ENCODE peak calls at places on chromosomes 13 and 19, in ten cellular contexts. One of them, this sample, is unnamed.

GRCh38 chr13:44331912-44332840 is 41.4 kb upstream of the SERP2 start:
- DNase-seq in ascending aorta: peak
- DNase-seq in cardiac fibroblast: peak
- DNase-seq in activated T-helper 1 cell treated with anti-CD3 and anti-CD28 coated beads, Interleukin-2, amount 50 U/mL, for 16 hours: no peak
- DNase-seq in activated T-cell treated with anti-CD3 and anti-CD28 coated beads, Interleukin-2, amount 50 U/mL, for 4 hours: no peak
- DNase-seq in HL-60: no peak
- DNase-seq in GM12865: no peak
- DNase-seq in omental fat pad: peak
- DNase-seq in NCI-H2107: no peak
- DNase-seq in left ventricle myocardium inferior: peak
- DNase-seq in this sample: no peak

GRCh38 chr19:42276821-42277220 is 7.8 kb downstream of the CIC start:
- DNase-seq in ascending aorta: no peak
- DNase-seq in cardiac fibroblast: no peak
- DNase-seq in activated T-helper 1 cell treated with anti-CD3 and anti-CD28 coated beads, Interleukin-2, amount 50 U/mL, for 16 hours: no peak
- DNase-seq in activated T-cell treated with anti-CD3 and anti-CD28 coated beads, Interleukin-2, amount 50 U/mL, for 4 hours: no peak
- DNase-seq in HL-60: no peak
- DNase-seq in GM12865: peak
- DNase-seq in omental fat pad: no peak
- DNase-seq in NCI-H2107: no peak
- DNase-seq in left ventricle myocardium inferior: no peak
- DNase-seq in this sample: no peak

GRCh38 chr19:48461982-48462655 is 6.7 kb downstream of the KCNJ14 start:
- DNase-seq in ascending aorta: no peak
- DNase-seq in cardiac fibroblast: no peak
- DNase-seq in activated T-helper 1 cell treated with anti-CD3 and anti-CD28 coated beads, Interleukin-2, amount 50 U/mL, for 16 hours: no peak
- DNase-seq in activated T-cell treated with anti-CD3 and anti-CD28 coated beads, Interleukin-2, amount 50 U/mL, for 4 hours: no peak
- DNase-seq in HL-60: no peak
- DNase-seq in GM12865: no peak
- DNase-seq in omental fat pad: no peak
- DNase-seq in NCI-H2107: no peak
- DNase-seq in left ventricle myocardium inferior: no peak
- DNase-seq in this sample: no peak

GRCh38 chr13:44230736-44231135 is 142.9 kb upstream of the SERP2 start:
- DNase-seq in ascending aorta: no peak
- DNase-seq in cardiac fibroblast: peak
- DNase-seq in activated T-helper 1 cell treated with anti-CD3 and anti-CD28 coated beads, Interleukin-2, amount 50 U/mL, for 16 hours: no peak
- DNase-seq in activated T-cell treated with anti-CD3 and anti-CD28 coated beads, Interleukin-2, amount 50 U/mL, for 4 hours: no peak
- DNase-seq in HL-60: no peak
- DNase-seq in GM12865: no peak
- DNase-seq in omental fat pad: no peak
- DNase-seq in NCI-H2107: no peak
- DNase-seq in left ventricle myocardium inferior: no peak
- DNase-seq in this sample: no peak

GRCh38 chr13:36919833-36920611 is at the start of gene SMAD9:
- DNase-seq in ascending aorta: peak
- DNase-seq in cardiac fibroblast: peak
- DNase-seq in activated T-helper 1 cell treated with anti-CD3 and anti-CD28 coated beads, Interleukin-2, amount 50 U/mL, for 16 hours: no peak
- DNase-seq in activated T-cell treated with anti-CD3 and anti-CD28 coated beads, Interleukin-2, amount 50 U/mL, for 4 hours: no peak
- DNase-seq in HL-60: peak
- DNase-seq in GM12865: peak
- DNase-seq in omental fat pad: peak
- DNase-seq in NCI-H2107: peak
- DNase-seq in left ventricle myocardium inferior: peak
- DNase-seq in this sample: peak

GRCh38 chr19:3700242-3701032 is at the start of gene PIP5K1C:
- DNase-seq in ascending aorta: peak
- DNase-seq in cardiac fibroblast: peak
- DNase-seq in activated T-helper 1 cell treated with anti-CD3 and anti-CD28 coated beads, Interleukin-2, amount 50 U/mL, for 16 hours: peak
- DNase-seq in activated T-cell treated with anti-CD3 and anti-CD28 coated beads, Interleukin-2, amount 50 U/mL, for 4 hours: peak
- DNase-seq in HL-60: peak
- DNase-seq in GM12865: peak
- DNase-seq in omental fat pad: peak
- DNase-seq in NCI-H2107: peak
- DNase-seq in left ventricle myocardium inferior: peak
- DNase-seq in this sample: peak

GRCh38 chr13:100544866-100545683 is 43.5 kb downstream of the GGACT start:
- DNase-seq in ascending aorta: peak
- DNase-seq in cardiac fibroblast: no peak
- DNase-seq in activated T-helper 1 cell treated with anti-CD3 and anti-CD28 coated beads, Interleukin-2, amount 50 U/mL, for 16 hours: no peak
- DNase-seq in activated T-cell treated with anti-CD3 and anti-CD28 coated beads, Interleukin-2, amount 50 U/mL, for 4 hours: no peak
- DNase-seq in HL-60: no peak
- DNase-seq in GM12865: no peak
- DNase-seq in omental fat pad: no peak
- DNase-seq in NCI-H2107: no peak
- DNase-seq in left ventricle myocardium inferior: peak
- DNase-seq in this sample: no peak

GRCh38 chr13:72693832-72694231 is 33.6 kb downstream of the MZT1 start:
- DNase-seq in ascending aorta: no peak
- DNase-seq in cardiac fibroblast: no peak
- DNase-seq in activated T-helper 1 cell treated with anti-CD3 and anti-CD28 coated beads, Interleukin-2, amount 50 U/mL, for 16 hours: no peak
- DNase-seq in activated T-cell treated with anti-CD3 and anti-CD28 coated beads, Interleukin-2, amount 50 U/mL, for 4 hours: no peak
- DNase-seq in HL-60: no peak
- DNase-seq in GM12865: no peak
- DNase-seq in omental fat pad: no peak
- DNase-seq in NCI-H2107: no peak
- DNase-seq in left ventricle myocardium inferior: no peak
- DNase-seq in this sample: no peak

GRCh38 chr19:1446713-1447564 is 3.0 kb upstream of the APC2 start:
- DNase-seq in ascending aorta: no peak
- DNase-seq in cardiac fibroblast: no peak
- DNase-seq in activated T-helper 1 cell treated with anti-CD3 and anti-CD28 coated beads, Interleukin-2, amount 50 U/mL, for 16 hours: no peak
- DNase-seq in activated T-cell treated with anti-CD3 and anti-CD28 coated beads, Interleukin-2, amount 50 U/mL, for 4 hours: no peak
- DNase-seq in HL-60: no peak
- DNase-seq in GM12865: no peak
- DNase-seq in omental fat pad: no peak
- DNase-seq in NCI-H2107: no peak
- DNase-seq in left ventricle myocardium inferior: no peak
- DNase-seq in this sample: no peak

GRCh38 chr19:5687360-5688198 is 2.5 kb upstream of the RPL36 start:
- DNase-seq in ascending aorta: no peak
- DNase-seq in cardiac fibroblast: no peak
- DNase-seq in activated T-helper 1 cell treated with anti-CD3 and anti-CD28 coated beads, Interleukin-2, amount 50 U/mL, for 16 hours: no peak
- DNase-seq in activated T-cell treated with anti-CD3 and anti-CD28 coated beads, Interleukin-2, amount 50 U/mL, for 4 hours: no peak
- DNase-seq in HL-60: no peak
- DNase-seq in GM12865: no peak
- DNase-seq in omental fat pad: no peak
- DNase-seq in NCI-H2107: no peak
- DNase-seq in left ventricle myocardium inferior: no peak
- DNase-seq in this sample: no peak

GRCh38 chr19:17607936-17608335 is 52.5 kb downstream of the COLGALT1 start:
- DNase-seq in ascending aorta: no peak
- DNase-seq in cardiac fibroblast: no peak
- DNase-seq in activated T-helper 1 cell treated with anti-CD3 and anti-CD28 coated beads, Interleukin-2, amount 50 U/mL, for 16 hours: no peak
- DNase-seq in activated T-cell treated with anti-CD3 and anti-CD28 coated beads, Interleukin-2, amount 50 U/mL, for 4 hours: no peak
- DNase-seq in HL-60: no peak
- DNase-seq in GM12865: no peak
- DNase-seq in omental fat pad: no peak
- DNase-seq in NCI-H2107: no peak
- DNase-seq in left ventricle myocardium inferior: no peak
- DNase-seq in this sample: no peak

GRCh38 chr19:15869109-15869555 is 28.7 kb downstream of the CYP4F2 start:
- DNase-seq in ascending aorta: peak
- DNase-seq in cardiac fibroblast: peak
- DNase-seq in activated T-helper 1 cell treated with anti-CD3 and anti-CD28 coated beads, Interleukin-2, amount 50 U/mL, for 16 hours: no peak
- DNase-seq in activated T-cell treated with anti-CD3 and anti-CD28 coated beads, Interleukin-2, amount 50 U/mL, for 4 hours: peak
- DNase-seq in HL-60: peak
- DNase-seq in GM12865: peak
- DNase-seq in omental fat pad: no peak
- DNase-seq in NCI-H2107: peak
- DNase-seq in left ventricle myocardium inferior: no peak
- DNase-seq in this sample: peak

GRCh38 chr13:73162912-73163911 is 104.4 kb downstream of the KLF5 start:
- DNase-seq in ascending aorta: no peak
- DNase-seq in cardiac fibroblast: no peak
- DNase-seq in activated T-helper 1 cell treated with anti-CD3 and anti-CD28 coated beads, Interleukin-2, amount 50 U/mL, for 16 hours: no peak
- DNase-seq in activated T-cell treated with anti-CD3 and anti-CD28 coated beads, Interleukin-2, amount 50 U/mL, for 4 hours: no peak
- DNase-seq in HL-60: no peak
- DNase-seq in GM12865: no peak
- DNase-seq in omental fat pad: no peak
- DNase-seq in NCI-H2107: no peak
- DNase-seq in left ventricle myocardium inferior: no peak
- DNase-seq in this sample: peak

GRCh38 chr13:76863022-76863421 is 23.2 kb downstream of the KCTD12 start:
- DNase-seq in ascending aorta: no peak
- DNase-seq in cardiac fibroblast: no peak
- DNase-seq in activated T-helper 1 cell treated with anti-CD3 and anti-CD28 coated beads, Interleukin-2, amount 50 U/mL, for 16 hours: no peak
- DNase-seq in activated T-cell treated with anti-CD3 and anti-CD28 coated beads, Interleukin-2, amount 50 U/mL, for 4 hours: no peak
- DNase-seq in HL-60: no peak
- DNase-seq in GM12865: no peak
- DNase-seq in omental fat pad: no peak
- DNase-seq in NCI-H2107: no peak
- DNase-seq in left ventricle myocardium inferior: no peak
- DNase-seq in this sample: no peak

GRCh38 chr13:93857126-93857525 is 622.4 kb downstream of the DCT start:
- DNase-seq in ascending aorta: no peak
- DNase-seq in cardiac fibroblast: peak
- DNase-seq in activated T-helper 1 cell treated with anti-CD3 and anti-CD28 coated beads, Interleukin-2, amount 50 U/mL, for 16 hours: no peak
- DNase-seq in activated T-cell treated with anti-CD3 and anti-CD28 coated beads, Interleukin-2, amount 50 U/mL, for 4 hours: no peak
- DNase-seq in HL-60: no peak
- DNase-seq in GM12865: no peak
- DNase-seq in omental fat pad: no peak
- DNase-seq in NCI-H2107: no peak
- DNase-seq in left ventricle myocardium inferior: no peak
- DNase-seq in this sample: no peak

GRCh38 chr19:9836021-9836420 is 903 bp downstream of the PIN1 start:
- DNase-seq in ascending aorta: no peak
- DNase-seq in cardiac fibroblast: peak
- DNase-seq in activated T-helper 1 cell treated with anti-CD3 and anti-CD28 coated beads, Interleukin-2, amount 50 U/mL, for 16 hours: no peak
- DNase-seq in activated T-cell treated with anti-CD3 and anti-CD28 coated beads, Interleukin-2, amount 50 U/mL, for 4 hours: no peak
- DNase-seq in HL-60: no peak
- DNase-seq in GM12865: peak
- DNase-seq in omental fat pad: no peak
- DNase-seq in NCI-H2107: no peak
- DNase-seq in left ventricle myocardium inferior: no peak
- DNase-seq in this sample: no peak

GRCh38 chr13:20492641-20493040 is 33.0 kb downstream of the CRYL1 start:
- DNase-seq in ascending aorta: no peak
- DNase-seq in cardiac fibroblast: peak
- DNase-seq in activated T-helper 1 cell treated with anti-CD3 and anti-CD28 coated beads, Interleukin-2, amount 50 U/mL, for 16 hours: peak
- DNase-seq in activated T-cell treated with anti-CD3 and anti-CD28 coated beads, Interleukin-2, amount 50 U/mL, for 4 hours: peak
- DNase-seq in HL-60: no peak
- DNase-seq in GM12865: peak
- DNase-seq in omental fat pad: no peak
- DNase-seq in NCI-H2107: no peak
- DNase-seq in left ventricle myocardium inferior: no peak
- DNase-seq in this sample: peak

GRCh38 chr13:28541966-28542365 is 47.0 kb upstream of the FLT1 start:
- DNase-seq in ascending aorta: no peak
- DNase-seq in cardiac fibroblast: peak
- DNase-seq in activated T-helper 1 cell treated with anti-CD3 and anti-CD28 coated beads, Interleukin-2, amount 50 U/mL, for 16 hours: no peak
- DNase-seq in activated T-cell treated with anti-CD3 and anti-CD28 coated beads, Interleukin-2, amount 50 U/mL, for 4 hours: no peak
- DNase-seq in HL-60: no peak
- DNase-seq in GM12865: no peak
- DNase-seq in omental fat pad: no peak
- DNase-seq in NCI-H2107: no peak
- DNase-seq in left ventricle myocardium inferior: no peak
- DNase-seq in this sample: no peak

GRCh38 chr13:110912651-110913051 is 2.2 kb downstream of the ANKRD10 start:
- DNase-seq in ascending aorta: peak
- DNase-seq in cardiac fibroblast: peak
- DNase-seq in activated T-helper 1 cell treated with anti-CD3 and anti-CD28 coated beads, Interleukin-2, amount 50 U/mL, for 16 hours: no peak
- DNase-seq in activated T-cell treated with anti-CD3 and anti-CD28 coated beads, Interleukin-2, amount 50 U/mL, for 4 hours: no peak
- DNase-seq in HL-60: no peak
- DNase-seq in GM12865: peak
- DNase-seq in omental fat pad: no peak
- DNase-seq in NCI-H2107: no peak
- DNase-seq in left ventricle myocardium inferior: no peak
- DNase-seq in this sample: peak

GRCh38 chr13:50156140-50156539 is 140.9 kb downstream of the KCNRG start:
- DNase-seq in ascending aorta: no peak
- DNase-seq in cardiac fibroblast: peak
- DNase-seq in activated T-helper 1 cell treated with anti-CD3 and anti-CD28 coated beads, Interleukin-2, amount 50 U/mL, for 16 hours: no peak
- DNase-seq in activated T-cell treated with anti-CD3 and anti-CD28 coated beads, Interleukin-2, amount 50 U/mL, for 4 hours: no peak
- DNase-seq in HL-60: no peak
- DNase-seq in GM12865: no peak
- DNase-seq in omental fat pad: no peak
- DNase-seq in NCI-H2107: no peak
- DNase-seq in left ventricle myocardium inferior: no peak
- DNase-seq in this sample: no peak

GRCh38 chr19:41641879-41642485 is 15.1 kb upstream of the CEACAM4 start:
- DNase-seq in ascending aorta: no peak
- DNase-seq in cardiac fibroblast: peak
- DNase-seq in activated T-helper 1 cell treated with anti-CD3 and anti-CD28 coated beads, Interleukin-2, amount 50 U/mL, for 16 hours: peak
- DNase-seq in activated T-cell treated with anti-CD3 and anti-CD28 coated beads, Interleukin-2, amount 50 U/mL, for 4 hours: peak
- DNase-seq in HL-60: peak
- DNase-seq in GM12865: peak
- DNase-seq in omental fat pad: no peak
- DNase-seq in NCI-H2107: peak
- DNase-seq in left ventricle myocardium inferior: no peak
- DNase-seq in this sample: peak

GRCh38 chr13:27569405-27569804 is 50.9 kb downstream of the LNX2 start:
- DNase-seq in ascending aorta: no peak
- DNase-seq in cardiac fibroblast: no peak
- DNase-seq in activated T-helper 1 cell treated with anti-CD3 and anti-CD28 coated beads, Interleukin-2, amount 50 U/mL, for 16 hours: no peak
- DNase-seq in activated T-cell treated with anti-CD3 and anti-CD28 coated beads, Interleukin-2, amount 50 U/mL, for 4 hours: no peak
- DNase-seq in HL-60: no peak
- DNase-seq in GM12865: no peak
- DNase-seq in omental fat pad: no peak
- DNase-seq in NCI-H2107: no peak
- DNase-seq in left ventricle myocardium inferior: no peak
- DNase-seq in this sample: no peak

GRCh38 chr13:52010890-52011689 is at the start of gene ATP7B:
- DNase-seq in ascending aorta: peak
- DNase-seq in cardiac fibroblast: no peak
- DNase-seq in activated T-helper 1 cell treated with anti-CD3 and anti-CD28 coated beads, Interleukin-2, amount 50 U/mL, for 16 hours: peak
- DNase-seq in activated T-cell treated with anti-CD3 and anti-CD28 coated beads, Interleukin-2, amount 50 U/mL, for 4 hours: peak
- DNase-seq in HL-60: no peak
- DNase-seq in GM12865: peak
- DNase-seq in omental fat pad: no peak
- DNase-seq in NCI-H2107: no peak
- DNase-seq in left ventricle myocardium inferior: no peak
- DNase-seq in this sample: peak

GRCh38 chr19:31611348-31611877 is 262.2 kb upstream of the TSHZ3 start:
- DNase-seq in ascending aorta: no peak
- DNase-seq in cardiac fibroblast: no peak
- DNase-seq in activated T-helper 1 cell treated with anti-CD3 and anti-CD28 coated beads, Interleukin-2, amount 50 U/mL, for 16 hours: no peak
- DNase-seq in activated T-cell treated with anti-CD3 and anti-CD28 coated beads, Interleukin-2, amount 50 U/mL, for 4 hours: no peak
- DNase-seq in HL-60: no peak
- DNase-seq in GM12865: no peak
- DNase-seq in omental fat pad: no peak
- DNase-seq in NCI-H2107: no peak
- DNase-seq in left ventricle myocardium inferior: no peak
- DNase-seq in this sample: no peak

GRCh38 chr19:33702606-33703437 is 81.1 kb downstream of the CHST8 start:
- DNase-seq in ascending aorta: no peak
- DNase-seq in cardiac fibroblast: no peak
- DNase-seq in activated T-helper 1 cell treated with anti-CD3 and anti-CD28 coated beads, Interleukin-2, amount 50 U/mL, for 16 hours: no peak
- DNase-seq in activated T-cell treated with anti-CD3 and anti-CD28 coated beads, Interleukin-2, amount 50 U/mL, for 4 hours: no peak
- DNase-seq in HL-60: no peak
- DNase-seq in GM12865: no peak
- DNase-seq in omental fat pad: no peak
- DNase-seq in NCI-H2107: no peak
- DNase-seq in left ventricle myocardium inferior: no peak
- DNase-seq in this sample: no peak

GRCh38 chr19:52542984-52543664 is 15.7 kb downstream of the ZNF808 start:
- DNase-seq in ascending aorta: no peak
- DNase-seq in cardiac fibroblast: peak
- DNase-seq in activated T-helper 1 cell treated with anti-CD3 and anti-CD28 coated beads, Interleukin-2, amount 50 U/mL, for 16 hours: peak
- DNase-seq in activated T-cell treated with anti-CD3 and anti-CD28 coated beads, Interleukin-2, amount 50 U/mL, for 4 hours: peak
- DNase-seq in HL-60: no peak
- DNase-seq in GM12865: peak
- DNase-seq in omental fat pad: no peak
- DNase-seq in NCI-H2107: no peak
- DNase-seq in left ventricle myocardium inferior: no peak
- DNase-seq in this sample: no peak

GRCh38 chr19:1361601-1362384 is 21.9 kb upstream of the NDUFS7 start:
- DNase-seq in ascending aorta: no peak
- DNase-seq in cardiac fibroblast: peak
- DNase-seq in activated T-helper 1 cell treated with anti-CD3 and anti-CD28 coated beads, Interleukin-2, amount 50 U/mL, for 16 hours: no peak
- DNase-seq in activated T-cell treated with anti-CD3 and anti-CD28 coated beads, Interleukin-2, amount 50 U/mL, for 4 hours: no peak
- DNase-seq in HL-60: no peak
- DNase-seq in GM12865: no peak
- DNase-seq in omental fat pad: no peak
- DNase-seq in NCI-H2107: no peak
- DNase-seq in left ventricle myocardium inferior: no peak
- DNase-seq in this sample: peak